ENCODE peak calls at places on chromosome 15, in five cellular contexts. One of them, this sample, is unnamed.

GRCh38 chr15:41511331-41512077 is 2.1 kb downstream of the LTK start:
- DNase-seq in PC-3: no peak
- DNase-seq in astrocyte of the hippocampus: no peak
- DNase-seq in Ammon's horn: no peak
- DNase-seq in T-helper 2 cell treated with Interferon-gamma antibody and Interleukin-4, amounts not matched to agents 5 μg/mL and 100 μg/mL, for 36 hours: no peak
- DNase-seq in this sample: no peak

GRCh38 chr15:82647045-82647834 is at the start of gene CPEB1:
- DNase-seq in PC-3: no peak
- DNase-seq in astrocyte of the hippocampus: peak
- DNase-seq in Ammon's horn: peak
- DNase-seq in T-helper 2 cell treated with Interferon-gamma antibody and Interleukin-4, amounts not matched to agents 5 μg/mL and 100 μg/mL, for 36 hours: peak
- DNase-seq in this sample: peak

GRCh38 chr15:38671675-38672141 is 107.1 kb upstream of the RASGRP1 start:
- DNase-seq in PC-3: no peak
- DNase-seq in astrocyte of the hippocampus: no peak
- DNase-seq in Ammon's horn: peak
- DNase-seq in T-helper 2 cell treated with Interferon-gamma antibody and Interleukin-4, amounts not matched to agents 5 μg/mL and 100 μg/mL, for 36 hours: peak
- DNase-seq in this sample: peak

GRCh38 chr15:97235285-97235985 is 725.1 kb upstream of the ARRDC4 start:
- DNase-seq in PC-3: peak
- DNase-seq in astrocyte of the hippocampus: peak
- DNase-seq in Ammon's horn: peak
- DNase-seq in T-helper 2 cell treated with Interferon-gamma antibody and Interleukin-4, amounts not matched to agents 5 μg/mL and 100 μg/mL, for 36 hours: peak
- DNase-seq in this sample: no peak

GRCh38 chr15:50353999-50354837 is 780 bp downstream of the GABPB1 start:
- DNase-seq in PC-3: peak
- DNase-seq in astrocyte of the hippocampus: peak
- DNase-seq in Ammon's horn: peak
- DNase-seq in T-helper 2 cell treated with Interferon-gamma antibody and Interleukin-4, amounts not matched to agents 5 μg/mL and 100 μg/mL, for 36 hours: peak
- DNase-seq in this sample: peak

GRCh38 chr15:32829441-32829840 is 111.6 kb downstream of the GREM1 start:
- DNase-seq in PC-3: peak
- DNase-seq in astrocyte of the hippocampus: no peak
- DNase-seq in Ammon's horn: no peak
- DNase-seq in T-helper 2 cell treated with Interferon-gamma antibody and Interleukin-4, amounts not matched to agents 5 μg/mL and 100 μg/mL, for 36 hours: no peak
- DNase-seq in this sample: no peak

GRCh38 chr15:59699810-59700431 is 10.8 kb upstream of the BNIP2 start:
- DNase-seq in PC-3: peak
- DNase-seq in astrocyte of the hippocampus: no peak
- DNase-seq in Ammon's horn: no peak
- DNase-seq in T-helper 2 cell treated with Interferon-gamma antibody and Interleukin-4, amounts not matched to agents 5 μg/mL and 100 μg/mL, for 36 hours: no peak
- DNase-seq in this sample: no peak

GRCh38 chr15:58839485-58839884 is 68.4 kb downstream of the MINDY2 start:
- DNase-seq in PC-3: peak
- DNase-seq in astrocyte of the hippocampus: no peak
- DNase-seq in Ammon's horn: no peak
- DNase-seq in T-helper 2 cell treated with Interferon-gamma antibody and Interleukin-4, amounts not matched to agents 5 μg/mL and 100 μg/mL, for 36 hours: no peak
- DNase-seq in this sample: no peak

GRCh38 chr15:65071381-65071811 is 3.6 kb upstream of the RASL12 start:
- DNase-seq in PC-3: no peak
- DNase-seq in astrocyte of the hippocampus: no peak
- DNase-seq in Ammon's horn: no peak
- DNase-seq in T-helper 2 cell treated with Interferon-gamma antibody and Interleukin-4, amounts not matched to agents 5 μg/mL and 100 μg/mL, for 36 hours: no peak
- DNase-seq in this sample: no peak

GRCh38 chr15:33968224-33968623 is at the start of gene CHRM5:
- DNase-seq in PC-3: no peak
- DNase-seq in astrocyte of the hippocampus: no peak
- DNase-seq in Ammon's horn: no peak
- DNase-seq in T-helper 2 cell treated with Interferon-gamma antibody and Interleukin-4, amounts not matched to agents 5 μg/mL and 100 μg/mL, for 36 hours: no peak
- DNase-seq in this sample: no peak

GRCh38 chr15:93861413-93861812 is 369.9 kb upstream of the MCTP2 start:
- DNase-seq in PC-3: no peak
- DNase-seq in astrocyte of the hippocampus: no peak
- DNase-seq in Ammon's horn: no peak
- DNase-seq in T-helper 2 cell treated with Interferon-gamma antibody and Interleukin-4, amounts not matched to agents 5 μg/mL and 100 μg/mL, for 36 hours: no peak
- DNase-seq in this sample: no peak

GRCh38 chr15:43242616-43243015 is 21.8 kb upstream of the EPB42 start:
- DNase-seq in PC-3: no peak
- DNase-seq in astrocyte of the hippocampus: no peak
- DNase-seq in Ammon's horn: no peak
- DNase-seq in T-helper 2 cell treated with Interferon-gamma antibody and Interleukin-4, amounts not matched to agents 5 μg/mL and 100 μg/mL, for 36 hours: no peak
- DNase-seq in this sample: no peak

GRCh38 chr15:35448294-35448693 is 97.7 kb downstream of the DPH6 start:
- DNase-seq in PC-3: peak
- DNase-seq in astrocyte of the hippocampus: no peak
- DNase-seq in Ammon's horn: no peak
- DNase-seq in T-helper 2 cell treated with Interferon-gamma antibody and Interleukin-4, amounts not matched to agents 5 μg/mL and 100 μg/mL, for 36 hours: no peak
- DNase-seq in this sample: no peak

GRCh38 chr15:28021281-28022039 is 77.7 kb downstream of the OCA2 start:
- DNase-seq in PC-3: peak
- DNase-seq in astrocyte of the hippocampus: peak
- DNase-seq in Ammon's horn: peak
- DNase-seq in T-helper 2 cell treated with Interferon-gamma antibody and Interleukin-4, amounts not matched to agents 5 μg/mL and 100 μg/mL, for 36 hours: no peak
- DNase-seq in this sample: no peak

GRCh38 chr15:83695246-83695645 is 41.3 kb downstream of the ADAMTSL3 start:
- DNase-seq in PC-3: peak
- DNase-seq in astrocyte of the hippocampus: peak
- DNase-seq in Ammon's horn: no peak
- DNase-seq in T-helper 2 cell treated with Interferon-gamma antibody and Interleukin-4, amounts not matched to agents 5 μg/mL and 100 μg/mL, for 36 hours: no peak
- DNase-seq in this sample: no peak

GRCh38 chr15:64930778-64931240 is 19.1 kb downstream of the ANKDD1A start:
- DNase-seq in PC-3: no peak
- DNase-seq in astrocyte of the hippocampus: peak
- DNase-seq in Ammon's horn: no peak
- DNase-seq in T-helper 2 cell treated with Interferon-gamma antibody and Interleukin-4, amounts not matched to agents 5 μg/mL and 100 μg/mL, for 36 hours: no peak
- DNase-seq in this sample: no peak

This sample was measured in central memory CD4-positive, alpha-beta T cell.